ENCODE peak calls at places on chromosomes 1 and 21, in eight cellular contexts. One of them, this sample, is unnamed.

GRCh38 chr1:32791881-32792280 is 25.3 kb downstream of the YARS1 start:
- DNase-seq in type B pancreatic cell: no peak
- DNase-seq in IMR-90: peak
- DNase-seq in AG10803: peak
- DNase-seq in Calu3: no peak
- DNase-seq in tibial artery: no peak
- DNase-seq in astrocyte: peak
- DNase-seq in fibroblast of lung: peak
- DNase-seq in this sample: no peak

GRCh38 chr1:51237714-51238403 is 1.8 kb downstream of the RNF11 start:
- DNase-seq in AG10803: peak
- DNase-seq in type B pancreatic cell: no peak
- DNase-seq in tibial artery: no peak
- DNase-seq in IMR-90: peak
- DNase-seq in fibroblast of lung: peak
- DNase-seq in astrocyte: peak
- DNase-seq in Calu3: no peak
- DNase-seq in this sample: no peak

GRCh38 chr1:155051777-155052398 is 772 bp downstream of the ADAM15 start:
- DNase-seq in AG10803: peak
- DNase-seq in type B pancreatic cell: no peak
- DNase-seq in tibial artery: peak
- DNase-seq in astrocyte: no peak
- DNase-seq in IMR-90: peak
- DNase-seq in fibroblast of lung: peak
- DNase-seq in Calu3: peak
- DNase-seq in this sample: no peak

GRCh38 chr21:41706678-41707077 is 60.2 kb downstream of the RIPK4 start:
- DNase-seq in astrocyte: peak
- DNase-seq in AG10803: no peak
- DNase-seq in type B pancreatic cell: no peak
- DNase-seq in Calu3: no peak
- DNase-seq in IMR-90: peak
- DNase-seq in tibial artery: no peak
- DNase-seq in fibroblast of lung: peak
- DNase-seq in this sample: no peak

GRCh38 chr1:34918609-34919561 is 10.6 kb downstream of the DLGAP3 start:
- DNase-seq in AG10803: no peak
- DNase-seq in type B pancreatic cell: peak
- DNase-seq in fibroblast of lung: no peak
- DNase-seq in astrocyte: no peak
- DNase-seq in IMR-90: no peak
- DNase-seq in tibial artery: no peak
- DNase-seq in Calu3: no peak
- DNase-seq in this sample: no peak

GRCh38 chr1:92399076-92399475 is 87.6 kb downstream of the GFI1 start:
- DNase-seq in fibroblast of lung: no peak
- DNase-seq in type B pancreatic cell: no peak
- DNase-seq in IMR-90: no peak
- DNase-seq in Calu3: no peak
- DNase-seq in tibial artery: no peak
- DNase-seq in AG10803: peak
- DNase-seq in astrocyte: no peak
- DNase-seq in this sample: no peak

GRCh38 chr1:183270541-183271141 is 84.6 kb downstream of the LAMC2 start:
- DNase-seq in fibroblast of lung: peak
- DNase-seq in tibial artery: no peak
- DNase-seq in astrocyte: peak
- DNase-seq in AG10803: peak
- DNase-seq in type B pancreatic cell: no peak
- DNase-seq in IMR-90: peak
- DNase-seq in Calu3: no peak
- DNase-seq in this sample: no peak

GRCh38 chr21:39087976-39088370 is 95.3 kb downstream of the PSMG1 start:
- DNase-seq in fibroblast of lung: no peak
- DNase-seq in tibial artery: no peak
- DNase-seq in IMR-90: no peak
- DNase-seq in Calu3: no peak
- DNase-seq in AG10803: no peak
- DNase-seq in astrocyte: no peak
- DNase-seq in type B pancreatic cell: no peak
- DNase-seq in this sample: no peak

GRCh38 chr1:225426395-225427248 is 1.2 kb downstream of the LBR start:
- DNase-seq in fibroblast of lung: peak
- DNase-seq in astrocyte: peak
- DNase-seq in type B pancreatic cell: no peak
- DNase-seq in tibial artery: no peak
- DNase-seq in AG10803: peak
- DNase-seq in Calu3: peak
- DNase-seq in IMR-90: peak
- DNase-seq in this sample: no peak

GRCh38 chr1:30738670-30739559 is 15.5 kb upstream of the MATN1 start:
- DNase-seq in Calu3: no peak
- DNase-seq in tibial artery: no peak
- DNase-seq in type B pancreatic cell: no peak
- DNase-seq in astrocyte: no peak
- DNase-seq in fibroblast of lung: no peak
- DNase-seq in IMR-90: no peak
- DNase-seq in AG10803: no peak
- DNase-seq in this sample: no peak

GRCh38 chr1:209879539-209879938 is 51.8 kb downstream of the UTP25 start:
- DNase-seq in Calu3: peak
- DNase-seq in type B pancreatic cell: no peak
- DNase-seq in tibial artery: no peak
- DNase-seq in astrocyte: peak
- DNase-seq in fibroblast of lung: peak
- DNase-seq in IMR-90: no peak
- DNase-seq in AG10803: no peak
- DNase-seq in this sample: no peak

GRCh38 chr1:23525558-23526174 is 5.4 kb downstream of the E2F2 start:
- DNase-seq in astrocyte: no peak
- DNase-seq in tibial artery: no peak
- DNase-seq in fibroblast of lung: no peak
- DNase-seq in AG10803: no peak
- DNase-seq in Calu3: no peak
- DNase-seq in IMR-90: no peak
- DNase-seq in type B pancreatic cell: no peak
- DNase-seq in this sample: no peak

GRCh38 chr1:117205368-117205767 is 5.4 kb downstream of the VTCN1 start:
- DNase-seq in tibial artery: no peak
- DNase-seq in fibroblast of lung: peak
- DNase-seq in IMR-90: peak
- DNase-seq in astrocyte: peak
- DNase-seq in Calu3: no peak
- DNase-seq in type B pancreatic cell: no peak
- DNase-seq in AG10803: no peak
- DNase-seq in this sample: no peak

GRCh38 chr1:165152727-165153126 is 203.8 kb downstream of the LMX1A start:
- DNase-seq in astrocyte: no peak
- DNase-seq in AG10803: no peak
- DNase-seq in Calu3: peak
- DNase-seq in IMR-90: no peak
- DNase-seq in fibroblast of lung: no peak
- DNase-seq in type B pancreatic cell: no peak
- DNase-seq in tibial artery: no peak
- DNase-seq in this sample: peak

GRCh38 chr1:219660666-219661463 is 48.0 kb upstream of the ZC3H11B start:
- DNase-seq in IMR-90: peak
- DNase-seq in tibial artery: peak
- DNase-seq in fibroblast of lung: peak
- DNase-seq in astrocyte: peak
- DNase-seq in Calu3: peak
- DNase-seq in type B pancreatic cell: peak
- DNase-seq in AG10803: peak
- DNase-seq in this sample: peak

GRCh38 chr1:235430991-235431390 is 63.8 kb downstream of the TBCE start:
- DNase-seq in type B pancreatic cell: no peak
- DNase-seq in AG10803: peak
- DNase-seq in Calu3: no peak
- DNase-seq in astrocyte: peak
- DNase-seq in IMR-90: peak
- DNase-seq in fibroblast of lung: peak
- DNase-seq in tibial artery: no peak
- DNase-seq in this sample: no peak

GRCh38 chr1:211522804-211523203 is 30.8 kb upstream of the RD3 start:
- DNase-seq in fibroblast of lung: no peak
- DNase-seq in Calu3: no peak
- DNase-seq in astrocyte: no peak
- DNase-seq in AG10803: no peak
- DNase-seq in type B pancreatic cell: no peak
- DNase-seq in IMR-90: no peak
- DNase-seq in tibial artery: no peak
- DNase-seq in this sample: no peak

GRCh38 chr1:109248797-109249629 is at the start of gene CELSR2:
- DNase-seq in fibroblast of lung: peak
- DNase-seq in AG10803: peak
- DNase-seq in type B pancreatic cell: no peak
- DNase-seq in Calu3: peak
- DNase-seq in tibial artery: no peak
- DNase-seq in IMR-90: peak
- DNase-seq in astrocyte: no peak
- DNase-seq in this sample: peak
- TF ChIP-seq CTCF in fibroblast of lung: no peak
- TF ChIP-seq CTCF in AG10803: no peak
- TF ChIP-seq CTCF in type B pancreatic cell: no peak
- TF ChIP-seq CTCF in Calu3: no peak
- TF ChIP-seq CTCF in tibial artery: no peak
- TF ChIP-seq CTCF in IMR-90: no peak
- TF ChIP-seq CTCF in astrocyte: no peak
- TF ChIP-seq CTCF in this sample: no peak

DNA sequence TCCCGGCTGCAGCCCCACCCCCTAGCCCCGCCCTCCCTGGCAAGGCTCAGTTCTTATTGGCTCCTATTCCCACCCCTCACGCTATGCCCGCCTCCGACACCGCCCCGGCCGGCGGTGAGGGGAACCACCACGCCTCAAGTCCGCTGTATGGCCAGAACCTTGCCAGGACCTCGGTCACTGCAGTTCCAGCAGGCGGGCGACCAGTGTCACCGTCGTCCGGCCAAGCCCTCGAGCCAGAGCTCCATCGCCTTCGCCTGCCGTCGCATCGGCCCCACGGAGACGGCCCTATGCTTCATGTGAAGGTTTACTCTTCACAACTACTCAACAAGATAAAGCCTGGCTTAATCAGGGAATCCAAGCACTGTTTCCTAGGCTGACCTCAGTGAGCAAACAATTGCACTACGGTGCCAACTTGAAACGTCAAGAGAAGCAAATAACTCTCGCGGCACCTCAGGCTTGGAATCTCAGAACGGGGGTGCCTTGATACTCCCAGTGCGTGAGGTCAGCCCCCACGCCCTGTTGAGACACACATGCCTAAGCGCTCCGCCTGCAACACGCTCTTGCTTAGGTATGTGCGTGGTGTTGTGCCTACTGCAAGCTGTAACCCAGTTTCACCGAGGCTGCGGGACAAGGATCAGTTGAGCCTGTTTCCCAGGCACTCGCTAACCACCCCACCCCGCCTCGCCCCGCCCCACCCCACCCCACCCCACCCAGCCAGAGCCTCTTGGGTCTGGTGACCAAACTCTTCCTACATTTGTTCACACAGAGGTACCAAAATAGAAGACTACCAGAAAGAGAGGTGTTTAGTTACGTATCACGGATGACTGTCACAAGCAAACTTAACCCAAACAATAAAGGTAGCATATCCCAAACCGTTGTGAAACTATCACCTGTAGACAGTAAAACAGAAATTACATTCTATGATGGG is 498 bp upstream of the DENND2C start:
- DNase-seq in tibial artery: peak
- DNase-seq in Calu3: peak
- DNase-seq in fibroblast of lung: peak
- DNase-seq in AG10803: peak
- DNase-seq in astrocyte: peak
- DNase-seq in IMR-90: peak
- DNase-seq in type B pancreatic cell: peak
- DNase-seq in this sample: peak
- TF ChIP-seq CTCF in tibial artery: peak
- TF ChIP-seq CTCF in Calu3: no peak
- TF ChIP-seq CTCF in fibroblast of lung: no peak
- TF ChIP-seq CTCF in AG10803: peak
- TF ChIP-seq CTCF in astrocyte: no peak
- TF ChIP-seq CTCF in IMR-90: no peak
- TF ChIP-seq CTCF in type B pancreatic cell: peak
- TF ChIP-seq CTCF in this sample: no peak

DNA sequence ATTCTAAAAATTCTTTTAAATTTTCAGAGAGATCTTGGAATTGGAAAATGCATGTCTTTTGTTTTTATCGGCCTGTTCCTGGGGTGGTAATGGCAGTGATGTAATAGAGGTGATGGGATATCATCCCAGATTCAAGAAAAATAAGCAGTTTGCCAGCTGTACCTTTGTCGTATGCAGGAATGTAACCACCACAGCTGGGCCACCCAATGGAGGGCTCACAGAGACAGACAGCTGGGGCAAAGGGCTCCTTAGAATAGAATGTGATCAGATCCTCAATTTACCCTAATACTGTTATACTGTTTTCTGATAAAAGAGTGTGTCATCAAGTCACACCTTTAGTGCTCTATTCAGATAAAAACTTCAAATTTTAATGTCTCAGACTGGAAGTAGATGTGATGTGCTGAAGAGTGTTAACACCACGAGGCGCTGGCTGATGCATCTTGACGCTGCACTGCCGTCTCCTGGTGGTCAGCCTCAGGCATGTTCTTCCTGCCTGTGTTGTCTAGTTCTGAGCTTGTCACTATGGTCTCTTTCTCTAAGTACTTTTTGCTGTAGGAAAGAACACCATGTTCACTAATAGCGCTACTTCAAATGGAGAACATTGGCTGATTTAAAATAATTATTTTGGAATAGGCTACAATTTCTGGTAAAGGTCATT is 78.8 kb downstream of the C1orf21 start:
- DNase-seq in IMR-90: no peak
- DNase-seq in type B pancreatic cell: no peak
- DNase-seq in tibial artery: no peak
- DNase-seq in astrocyte: no peak
- DNase-seq in AG10803: no peak
- DNase-seq in Calu3: no peak
- DNase-seq in fibroblast of lung: no peak
- DNase-seq in this sample: no peak
- TF ChIP-seq CTCF in IMR-90: no peak
- TF ChIP-seq CTCF in type B pancreatic cell: no peak
- TF ChIP-seq CTCF in tibial artery: no peak
- TF ChIP-seq CTCF in astrocyte: no peak
- TF ChIP-seq CTCF in AG10803: no peak
- TF ChIP-seq CTCF in Calu3: no peak
- TF ChIP-seq CTCF in fibroblast of lung: peak
- TF ChIP-seq CTCF in this sample: no peak

DNA sequence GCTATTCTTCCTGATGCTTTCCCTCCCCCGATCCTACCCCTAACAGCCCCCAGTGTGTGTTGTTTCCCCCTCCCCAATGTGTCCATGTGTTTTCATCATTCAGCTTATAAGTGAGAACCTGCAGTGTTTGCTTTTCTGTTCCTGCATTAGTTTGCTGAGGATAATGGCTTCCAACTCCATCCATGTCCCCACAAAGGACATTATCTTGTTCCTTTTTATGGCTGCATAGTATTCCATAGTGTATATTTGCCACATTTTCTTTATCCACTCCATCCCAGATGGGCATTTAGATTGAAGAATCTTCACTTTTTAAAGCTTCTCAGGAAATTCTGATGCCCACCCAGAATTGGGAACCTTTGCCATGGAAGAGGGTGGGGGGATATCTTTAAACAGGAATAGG is 19.0 kb upstream of the SLC2A1 start:
- DNase-seq in astrocyte: no peak
- DNase-seq in Calu3: no peak
- DNase-seq in fibroblast of lung: no peak
- DNase-seq in tibial artery: no peak
- DNase-seq in AG10803: no peak
- DNase-seq in type B pancreatic cell: no peak
- DNase-seq in IMR-90: no peak
- DNase-seq in this sample: no peak
- TF ChIP-seq CTCF in astrocyte: no peak
- TF ChIP-seq CTCF in Calu3: no peak
- TF ChIP-seq CTCF in fibroblast of lung: no peak
- TF ChIP-seq CTCF in tibial artery: no peak
- TF ChIP-seq CTCF in AG10803: no peak
- TF ChIP-seq CTCF in type B pancreatic cell: no peak
- TF ChIP-seq CTCF in IMR-90: no peak
- TF ChIP-seq CTCF in this sample: no peak